ENCODE peak calls at places on chromosomes 2 and 18, in seven cellular contexts. A, M, Y, P, Z, G and X are unnamed samples.

GRCh38 chr2:223758131-223758840 is 79.1 kb downstream of the AP1S3 start:
- DNase-seq in A (no peak), M (no peak), Y (no peak), P (no peak), Z (no peak), G (no peak), X (no peak)

GRCh38 chr2:10000541-10000940 is 42.8 kb upstream of the KLF11 start:
- DNase-seq in A (no peak), M (no peak), Y (no peak), P (no peak), Z (no peak), G (no peak), X (no peak)

GRCh38 chr2:54671875-54672586 is 51.4 kb upstream of the EML6 start:
- DNase-seq in A (no peak), M (no peak), Y (no peak), P (no peak), Z (no peak), G (no peak), X (no peak)

GRCh38 chr2:207362716-207363115 is 167.0 kb upstream of the CREB1 start:
- DNase-seq in A (no peak), M (no peak), Y (no peak), P (no peak), Z (no peak), G (no peak), X (no peak)

GRCh38 chr2:111117666-111118454 is 2.9 kb upstream of the BCL2L11 start:
- DNase-seq in A (no peak), M (no peak), Y (no peak), P (peak), Z (no peak), G (peak), X (peak)

GRCh38 chr2:150107816-150108215 is 379.7 kb downstream of the RND3 start:
- DNase-seq in A (no peak), M (no peak), Y (no peak), P (no peak), Z (no peak), G (no peak), X (no peak)

GRCh38 chr2:240250150-240250984 is 109.9 kb upstream of the OTOS start:
- DNase-seq in A (no peak), M (no peak), Y (no peak), P (no peak), Z (no peak), G (no peak), X (no peak)

GRCh38 chr2:18118703-18119102 is 240.2 kb downstream of the KCNS3 start:
- DNase-seq in A (no peak), M (no peak), Y (no peak), P (no peak), Z (no peak), G (no peak), X (no peak)

GRCh38 chr2:98607741-98608117 is 583 bp downstream of the COA5 start:
- DNase-seq in A (no peak), M (no peak), Y (no peak), P (no peak), Z (no peak), G (no peak), X (no peak)

GRCh38 chr2:186605041-186605440 is 15.2 kb downstream of the ITGAV start:
- DNase-seq in A (no peak), M (no peak), Y (no peak), P (no peak), Z (no peak), G (no peak), X (no peak)

GRCh38 chr2:64748147-64748546 is 94.4 kb upstream of the SERTAD2 start:
- DNase-seq in A (no peak), M (no peak), Y (no peak), P (no peak), Z (no peak), G (no peak), X (no peak)

GRCh38 chr18:48345596-48345995 is 63.6 kb downstream of the ZBTB7C start:
- DNase-seq in A (no peak), M (no peak), Y (no peak), P (no peak), Z (no peak), G (no peak), X (no peak)

GRCh38 chr2:71720283-71720560 is 266.9 kb downstream of the DYSF start:
- DNase-seq in A (no peak), M (no peak), Y (no peak), P (no peak), Z (no peak), G (no peak), X (no peak)

GRCh38 chr2:36993841-36994620 is 27.7 kb upstream of the STRN start:
- DNase-seq in A (no peak), M (no peak), Y (no peak), P (no peak), Z (no peak), G (no peak), X (no peak)

GRCh38 chr2:84302513-84303412 is 156.3 kb downstream of the SUCLG1 start:
- DNase-seq in A (no peak), M (peak), Y (peak), P (peak), Z (peak), G (peak), X (peak)

GRCh38 chr2:23433282-23433681 is 48.3 kb downstream of the KLHL29 start:
- DNase-seq in A (no peak), M (no peak), Y (no peak), P (no peak), Z (no peak), G (no peak), X (no peak)

GRCh38 chr2:221455214-221455613 is 116.9 kb downstream of the EPHA4 start:
- DNase-seq in A (no peak), M (no peak), Y (no peak), P (no peak), Z (no peak), G (no peak), X (no peak)

GRCh38 chr18:36516258-36516657 is 218.7 kb downstream of the FHOD3 start:
- DNase-seq in A (no peak), M (no peak), Y (no peak), P (no peak), Z (no peak), G (no peak), X (no peak)

GRCh38 chr2:42504364-42505230 is 10.8 kb upstream of the KCNG3 start:
- DNase-seq in A (no peak), M (no peak), Y (no peak), P (no peak), Z (no peak), G (no peak), X (no peak)

GRCh38 chr2:31886700-31887099 is 124.1 kb downstream of the MEMO1 start:
- DNase-seq in A (no peak), M (no peak), Y (no peak), P (no peak), Z (no peak), G (no peak), X (no peak)

GRCh38 chr2:56680971-56681631 is 497.3 kb downstream of the CCDC85A start:
- DNase-seq in A (no peak), M (no peak), Y (no peak), P (no peak), Z (no peak), G (no peak), X (no peak)

GRCh38 chr18:5238371-5238758 is 41.3 kb upstream of the AKAIN1 start:
- DNase-seq in A (no peak), M (peak), Y (peak), P (peak), Z (peak), G (peak), X (no peak)

GRCh38 chr2:138275881-138276280 is 225.7 kb upstream of the SPOPL start:
- DNase-seq in A (no peak), M (no peak), Y (no peak), P (no peak), Z (no peak), G (no peak), X (no peak)

GRCh38 chr2:218406949-218407703 is 7.5 kb downstream of the CTDSP1 start:
- DNase-seq in A (no peak), M (peak), Y (no peak), P (peak), Z (peak), G (no peak), X (peak)

GRCh38 chr18:79723628-79724027 is 44.0 kb downstream of the CTDP1 start:
- DNase-seq in A (no peak), M (no peak), Y (no peak), P (no peak), Z (no peak), G (no peak), X (no peak)

GRCh38 chr2:150389487-150389886 is 98.0 kb downstream of the RND3 start:
- DNase-seq in A (no peak), M (no peak), Y (no peak), P (no peak), Z (no peak), G (no peak), X (no peak)

GRCh38 chr2:37653805-37654378 is 17.6 kb downstream of the CDC42EP3 start:
- DNase-seq in A (no peak), M (peak), Y (no peak), P (no peak), Z (no peak), G (no peak), X (no peak)